ENCODE peak calls at places on chromosome 15, in seven cellular contexts. Q is NCI-H1092 treated with DMSO at 0.1 percent for 48 hours; J is stimulated activated CD4-positive, alpha-beta T cell treated with anti-CD3 and anti-CD28 coated beads, Interleukin-1b, Interleukin-23, amount 100 ng/mL, for 48 hours; V is cardiac muscle cell; X is LoVo; H is anterior cingulate cortex; I is endothelial cell. R is an unnamed sample.

GRCh38 chr15:94042163-94042954 is 189.0 kb upstream of the MCTP2 start:
- DNase-seq in Q (no peak), J (no peak), X (no peak), H (no peak), I (no peak), V (no peak), R (no peak)

GRCh38 chr15:43274136-43274535 is 7.4 kb upstream of the TGM5 start:
- DNase-seq in V (no peak), X (peak), H (no peak), Q (no peak), I (no peak), J (no peak), R (no peak)

GRCh38 chr15:68578960-68579935 is at the start of gene CORO2B:
- DNase-seq in Q (peak), X (peak), J (no peak), I (peak), H (peak), V (peak), R (peak)

GRCh38 chr15:92586930-92587329 is 68.6 kb downstream of the FAM174B start:
- DNase-seq in J (no peak), X (no peak), I (no peak), V (no peak), Q (no peak), H (no peak), R (no peak)

GRCh38 chr15:91496754-91497691 is 356.5 kb upstream of the SLCO3A1 start:
- DNase-seq in V (no peak), I (no peak), Q (no peak), H (no peak), J (no peak), X (no peak), R (no peak)

GRCh38 chr15:63978511-63979226 is 67.6 kb downstream of the DAPK2 start:
- DNase-seq in J (no peak), H (no peak), Q (no peak), I (no peak), X (no peak), V (peak), R (no peak)

GRCh38 chr15:35289029-35289617 is 204.0 kb upstream of the NANOGP8 start:
- DNase-seq in H (no peak), V (peak), Q (peak), J (no peak), X (peak), I (peak), R (peak)

GRCh38 chr15:96072821-96073220 is 257.7 kb upstream of the NR2F2 start:
- DNase-seq in X (no peak), H (no peak), J (no peak), I (no peak), V (no peak), Q (no peak), R (no peak)

GRCh38 chr15:52772766-52773165 is 17.4 kb downstream of the ONECUT1 start:
- DNase-seq in J (no peak), I (no peak), H (no peak), X (no peak), Q (no peak), V (no peak), R (no peak)

GRCh38 chr15:79124388-79124787 is 33.8 kb upstream of the RASGRF1 start:
- DNase-seq in H (no peak), I (no peak), V (no peak), J (no peak), Q (no peak), X (no peak), R (peak)

GRCh38 chr15:83352124-83352523 is 67.7 kb upstream of the BNC1 start:
- DNase-seq in H (no peak), Q (no peak), V (no peak), X (no peak), J (no peak), I (no peak), R (no peak)

GRCh38 chr15:48330045-48330840 is 986 bp upstream of the DUT start:
- DNase-seq in V (peak), Q (no peak), H (no peak), X (peak), J (no peak), I (no peak), R (no peak)

GRCh38 chr15:48968066-48968465 is 4.3 kb upstream of the SHC4 start:
- DNase-seq in V (no peak), X (no peak), J (no peak), Q (no peak), I (no peak), H (no peak), R (no peak)

GRCh38 chr15:77047013-77047412 is 23.9 kb downstream of the TSPAN3 start:
- DNase-seq in I (no peak), V (no peak), J (no peak), Q (no peak), X (no peak), H (no peak), R (no peak)

GRCh38 chr15:74270854-74271520 is 34.9 kb downstream of the CCDC33 start:
- DNase-seq in Q (no peak), H (no peak), V (no peak), J (no peak), I (no peak), X (no peak), R (no peak)

GRCh38 chr15:41900526-41901380 is 6.9 kb upstream of the SPTBN5 start:
- DNase-seq in X (no peak), V (no peak), I (no peak), J (no peak), H (no peak), Q (no peak), R (no peak)

GRCh38 chr15:92645731-92646130 is 9.8 kb downstream of the FAM174B start:
- DNase-seq in Q (no peak), J (no peak), H (no peak), I (no peak), X (no peak), V (no peak), R (no peak)

GRCh38 chr15:85582076-85582718 is 201.8 kb downstream of the AKAP13 start:
- DNase-seq in H (no peak), Q (no peak), J (peak), I (no peak), V (no peak), X (no peak), R (no peak)

GRCh38 chr15:65416845-65417416 is 5.8 kb downstream of the IGDCC4 start:
- DNase-seq in V (no peak), J (no peak), Q (no peak), X (no peak), I (no peak), H (no peak), R (no peak)

GRCh38 chr15:23687143-23687470 is at the start of gene NDN:
- DNase-seq in X (no peak), I (peak), J (peak), V (peak), Q (no peak), H (peak), R (no peak)

GRCh38 chr15:90812881-90813280 is 55.5 kb upstream of the FURIN start:
- DNase-seq in V (no peak), H (no peak), Q (no peak), J (no peak), I (no peak), X (no peak), R (no peak)

GRCh38 chr15:61171190-61171589 is 57.9 kb downstream of the RORA start:
- DNase-seq in V (no peak), I (no peak), H (no peak), X (no peak), J (no peak), Q (no peak), R (no peak)

GRCh38 chr15:90030376-90030775 is 29.3 kb downstream of the ZNF710 start:
- DNase-seq in J (no peak), X (no peak), V (no peak), H (no peak), I (no peak), Q (no peak), R (no peak)

GRCh38 chr15:43934480-43934879 is 107.7 kb downstream of the WDR76 start:
- DNase-seq in X (no peak), Q (no peak), H (no peak), J (no peak), V (no peak), I (no peak), R (no peak)

GRCh38 chr15:56232058-56232457 is 11.6 kb downstream of the RFX7 start:
- DNase-seq in X (no peak), Q (no peak), J (no peak), V (no peak), H (no peak), I (no peak), R (no peak)

GRCh38 chr15:51621917-51622268 is 678 bp downstream of the DMXL2 start:
- DNase-seq in X (peak), V (peak), Q (peak), I (peak), H (peak), J (peak), R (peak)

R was measured in trophoblast cell.